ENCODE peak calls at places on chromosomes 3 and 15, in eight cellular contexts. M is NCI-H524; V is cardiac muscle cell; C is activated CD4-positive, alpha-beta T cell treated with anti-CD3 and anti-CD28 coated beads for 48 hours; W is Peyer's patch; E is AG09309; L is neural progenitor cell; K is GOT3. T is an unnamed sample.

GRCh38 chr3:45225465-45226205 is 452 bp downstream of the TMEM158 start:
- DNase-seq in M (peak), V (peak), C (peak), W (no peak), E (no peak), L (peak), K (no peak), T (no peak)

GRCh38 chr3:44045476-44046275 is 196.0 kb upstream of the TOPAZ1 start:
- DNase-seq in M (peak), V (no peak), C (peak), W (no peak), E (no peak), L (no peak), K (no peak), T (no peak)

GRCh38 chr3:136074546-136074945 is 109.0 kb downstream of the PPP2R3A start:
- DNase-seq in M (no peak), V (no peak), C (no peak), W (no peak), E (no peak), L (no peak), K (no peak), T (no peak)

GRCh38 chr15:70530906-70531305 is 232.5 kb downstream of the UACA start:
- DNase-seq in M (no peak), V (no peak), C (no peak), W (no peak), E (no peak), L (no peak), K (no peak), T (no peak)

GRCh38 chr3:146152841-146153240 is 8.1 kb downstream of the PLOD2 start:
- DNase-seq in M (no peak), V (no peak), C (no peak), W (no peak), E (no peak), L (peak), K (no peak), T (no peak)

GRCh38 chr3:157713101-157713500 is 209.9 kb upstream of the VEPH1 start:
- DNase-seq in M (no peak), V (no peak), C (no peak), W (no peak), E (no peak), L (no peak), K (no peak), T (no peak)

GRCh38 chr15:55221090-55222011 is 24.6 kb upstream of the RSL24D1 start:
- DNase-seq in M (no peak), V (peak), C (peak), W (no peak), E (peak), L (no peak), K (no peak), T (no peak)

GRCh38 chr3:24156466-24156865 is 211.4 kb downstream of the NR1D2 start:
- DNase-seq in M (no peak), V (no peak), C (no peak), W (no peak), E (peak), L (no peak), K (no peak), T (no peak)

T was measured in prostate gland.